ENCODE peak calls at places on chromosomes 6 and 20, in seven cellular contexts. I, F, L, G, M, H and E are unnamed samples.

GRCh38 chr6:76264466-76264865 is 192.0 kb upstream of the IMPG1 start:
- DNase-seq in I (no peak), F (no peak), L (no peak), G (no peak), M (no peak), H (peak), E (no peak)

GRCh38 chr20:57158474-57158873 is 108.0 kb downstream of the BMP7 start:
- DNase-seq in I (no peak), F (no peak), L (no peak), G (no peak), M (no peak), H (no peak), E (no peak)

GRCh38 chr6:28944412-28945006 is 20.7 kb upstream of the TRIM27 start:
- DNase-seq in I (no peak), F (peak), L (peak), G (peak), M (peak), H (peak), E (peak)

GRCh38 chr6:40735126-40735920 is 148.2 kb upstream of the LRFN2 start:
- DNase-seq in I (no peak), F (no peak), L (no peak), G (no peak), M (no peak), H (no peak), E (no peak)

GRCh38 chr6:106513813-106514212 is 115.5 kb downstream of the RTN4IP1 start:
- DNase-seq in I (no peak), F (no peak), L (peak), G (no peak), M (no peak), H (no peak), E (no peak)

GRCh38 chr6:106659859-106660258 is 30.5 kb downstream of the QRSL1 start:
- DNase-seq in I (no peak), F (no peak), L (no peak), G (no peak), M (no peak), H (no peak), E (no peak)

GRCh38 chr6:157246048-157246630 is 77.2 kb downstream of the TMEM242 start:
- DNase-seq in I (no peak), F (no peak), L (no peak), G (no peak), M (no peak), H (no peak), E (no peak)

GRCh38 chr6:15312500-15312899 is 66.6 kb downstream of the JARID2 start:
- DNase-seq in I (no peak), F (peak), L (peak), G (no peak), M (no peak), H (no peak), E (no peak)

GRCh38 chr6:96542702-96543101 is 20.2 kb upstream of the FHL5 start:
- DNase-seq in I (no peak), F (peak), L (no peak), G (no peak), M (no peak), H (no peak), E (no peak)

GRCh38 chr6:19838442-19839236 is 1.5 kb downstream of the ID4 start:
- DNase-seq in I (peak), F (no peak), L (peak), G (no peak), M (peak), H (no peak), E (peak)

GRCh38 chr20:11841972-11842461 is 75.7 kb upstream of the BTBD3 start:
- DNase-seq in I (no peak), F (no peak), L (no peak), G (no peak), M (no peak), H (no peak), E (no peak)

GRCh38 chr6:56642366-56643261 is at the start of gene DST:
- DNase-seq in I (no peak), F (peak), L (peak), G (peak), M (no peak), H (no peak), E (no peak)

GRCh38 chr6:31765910-31766794 is 3.7 kb downstream of the SAPCD1 start:
- DNase-seq in I (no peak), F (no peak), L (no peak), G (no peak), M (no peak), H (no peak), E (no peak)

GRCh38 chr6:37940074-37940847 is 120.7 kb downstream of the ZFAND3 start:
- DNase-seq in I (no peak), F (no peak), L (peak), G (no peak), M (peak), H (no peak), E (no peak)

GRCh38 chr20:42775037-42775436 is 414.7 kb downstream of the PTPRT start:
- DNase-seq in I (no peak), F (no peak), L (no peak), G (no peak), M (no peak), H (no peak), E (no peak)

GRCh38 chr20:9808166-9808565 is 30.7 kb downstream of the PAK5 start:
- DNase-seq in I (no peak), F (no peak), L (no peak), G (no peak), M (no peak), H (no peak), E (no peak)

GRCh38 chr6:1916334-1916985 is 306.7 kb downstream of the FOXC1 start:
- DNase-seq in I (no peak), F (peak), L (peak), G (peak), M (no peak), H (no peak), E (no peak)

GRCh38 chr6:50973464-50973863 is 154.8 kb downstream of the TFAP2B start:
- DNase-seq in I (no peak), F (no peak), L (no peak), G (no peak), M (no peak), H (no peak), E (no peak)

GRCh38 chr6:32845381-32845884 is 1.6 kb upstream of the PSMB8 start:
- DNase-seq in I (no peak), F (no peak), L (no peak), G (no peak), M (peak), H (no peak), E (no peak)

GRCh38 chr20:58102744-58103516 is 125.5 kb downstream of the ANKRD60 start:
- DNase-seq in I (peak), F (no peak), L (peak), G (no peak), M (no peak), H (no peak), E (no peak)

GRCh38 chr6:56230976-56231566 is 16.3 kb downstream of the COL21A1 start:
- DNase-seq in I (no peak), F (no peak), L (peak), G (no peak), M (no peak), H (no peak), E (no peak)

GRCh38 chr20:62054451-62054953 is 11.2 kb downstream of the TAF4 start:
- DNase-seq in I (no peak), F (no peak), L (no peak), G (no peak), M (no peak), H (no peak), E (no peak)

GRCh38 chr6:31725502-31726350 is 2.6 kb downstream of the MPIG6B start:
- DNase-seq in I (no peak), F (no peak), L (no peak), G (no peak), M (no peak), H (no peak), E (no peak)

GRCh38 chr20:46446851-46447250 is 40.4 kb upstream of the ELMO2 start:
- DNase-seq in I (peak), F (no peak), L (no peak), G (no peak), M (no peak), H (no peak), E (no peak)

GRCh38 chr6:105642708-105643107 is 239.8 kb upstream of the PREP start:
- DNase-seq in I (no peak), F (no peak), L (peak), G (no peak), M (no peak), H (no peak), E (no peak)

GRCh38 chr6:161413361-161413771 is 139.5 kb upstream of the AGPAT4 start:
- DNase-seq in I (no peak), F (no peak), L (no peak), G (no peak), M (no peak), H (no peak), E (no peak)

GRCh38 chr6:148854086-148854485 is 107.3 kb downstream of the UST start:
- DNase-seq in I (no peak), F (no peak), L (no peak), G (no peak), M (no peak), H (no peak), E (no peak)

GRCh38 chr20:4256886-4257285 is 241.5 kb upstream of the RNF24 start:
- DNase-seq in I (no peak), F (peak), L (no peak), G (no peak), M (peak), H (no peak), E (no peak)

GRCh38 chr6:39084506-39084905 is 30.5 kb downstream of the SAYSD1 start:
- DNase-seq in I (no peak), F (no peak), L (no peak), G (no peak), M (no peak), H (no peak), E (no peak)

GRCh38 chr20:39338977-39339376 is 376.8 kb downstream of the DHX35 start:
- DNase-seq in I (no peak), F (no peak), L (no peak), G (no peak), M (peak), H (no peak), E (no peak)

DNA sequence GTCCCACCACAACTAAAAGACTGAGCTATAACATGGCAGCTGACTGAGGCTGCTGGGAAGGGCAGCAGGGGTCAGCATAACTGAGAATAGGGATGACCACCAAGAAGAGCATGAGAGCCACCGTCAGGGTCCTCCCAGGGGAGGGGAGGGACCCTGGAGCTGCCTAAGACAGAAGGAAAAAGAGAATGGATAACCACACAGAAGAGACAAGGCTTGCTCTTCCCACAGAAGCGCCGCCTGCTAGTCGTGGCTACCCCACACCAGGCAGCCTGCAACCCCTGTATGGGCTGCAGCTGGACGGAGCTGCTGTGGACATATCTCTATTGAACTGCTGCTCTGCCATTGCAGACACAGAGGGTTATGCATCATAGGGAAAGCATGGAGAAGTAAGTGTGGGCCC is 132.0 kb upstream of the CHD6 start:
- DNase-seq in I (no peak), F (no peak), L (no peak), G (no peak), M (no peak), H (no peak), E (no peak)
- TF ChIP-seq CTCF in I (no peak), F (no peak), L (no peak), G (no peak), M (no peak), H (no peak), E (no peak)

GRCh38 chr6:143692696-143693095 is 14.9 kb downstream of the PHACTR2 start:
- DNase-seq in I (no peak), F (no peak), L (no peak), G (no peak), M (no peak), H (no peak), E (no peak)
- TF ChIP-seq CTCF in I (no peak), F (no peak), L (no peak), G (no peak), M (no peak), H (no peak), E (no peak)

DNA sequence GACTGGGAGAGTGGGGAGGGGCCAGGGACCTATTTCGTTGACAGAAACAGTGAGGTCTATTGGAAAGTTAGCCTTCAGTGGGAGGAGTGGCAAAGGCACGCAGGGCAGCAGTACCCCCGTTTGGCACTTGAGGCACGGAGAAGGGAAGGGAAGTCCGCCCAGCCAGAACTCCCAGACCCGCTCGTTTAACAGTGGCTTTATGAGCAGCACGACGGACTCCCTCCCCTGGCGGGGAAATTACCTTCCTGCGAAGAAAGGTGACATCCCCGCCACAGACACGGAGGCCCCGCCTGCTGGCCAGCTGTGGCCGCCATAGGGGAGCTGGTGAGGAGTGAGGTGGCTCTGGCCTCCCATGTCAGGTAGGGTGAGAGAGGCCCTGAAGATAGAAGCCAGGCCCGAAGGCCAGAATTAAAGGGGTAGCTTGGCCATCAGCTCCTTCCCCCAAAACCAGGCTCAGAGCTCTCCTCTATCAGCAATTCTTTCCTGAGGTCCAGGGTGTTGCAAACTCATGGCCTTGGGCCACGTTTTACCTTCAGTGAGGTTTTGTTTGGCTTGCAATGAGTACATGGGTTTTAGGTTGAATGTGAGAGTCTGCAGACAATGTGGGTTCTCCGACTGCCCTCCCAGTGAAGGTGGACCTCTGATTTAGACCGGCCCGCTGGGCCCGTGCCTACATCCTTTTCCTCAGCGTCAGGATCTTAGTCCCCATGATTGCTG is 123.7 kb downstream of the MRPL14 start:
- DNase-seq in I (no peak), F (no peak), L (no peak), G (no peak), M (no peak), H (no peak), E (no peak)
- TF ChIP-seq CTCF in I (peak), F (no peak), L (no peak), G (no peak), M (no peak), H (no peak), E (no peak)

DNA sequence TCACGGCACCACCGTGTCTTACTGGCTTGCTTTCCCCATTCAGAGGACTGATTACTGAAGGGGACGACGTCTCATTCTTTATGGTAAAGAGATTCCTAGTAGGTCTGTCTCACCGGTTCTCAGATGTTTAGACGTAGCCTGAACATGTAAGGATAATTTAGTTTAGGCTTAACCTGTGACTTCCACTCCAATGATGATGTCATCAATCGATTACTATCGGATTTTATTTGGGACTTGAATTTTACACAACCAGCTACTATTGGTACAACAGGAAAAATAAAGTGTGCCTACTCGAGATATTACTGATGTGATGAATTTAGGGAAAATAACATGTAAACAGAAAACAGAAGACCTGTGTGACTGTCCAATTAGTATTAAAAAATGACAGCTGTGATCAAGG is 4.5 kb upstream of the SSR1 start:
- DNase-seq in I (no peak), F (no peak), L (no peak), G (no peak), M (no peak), H (no peak), E (no peak)
- TF ChIP-seq CTCF in I (no peak), F (no peak), L (no peak), G (no peak), M (no peak), H (no peak), E (no peak)